ENCODE peak calls at places on chromosomes 6 and 20, in ten cellular contexts. G is tibial nerve, B is lung, J is HepG2, Q is neuronal stem cell, X is IMR-90, Z is astrocyte, V is HCT116, D is psoas muscle, F is neural progenitor cell. T is an unnamed sample.

GRCh38 chr6:169169941-169170582 is 83.6 kb downstream of the THBS2 start:
- DNase-seq in V (no peak), Z (no peak), B (no peak), Q (no peak), G (no peak), J (no peak), D (no peak), X (no peak), F (no peak), T (no peak)

GRCh38 chr20:48886189-48886588 is 35.3 kb upstream of the ARFGEF2 start:
- DNase-seq in D (no peak), Z (no peak), J (no peak), F (no peak), Q (no peak), X (no peak), B (no peak), G (no peak), V (no peak), T (no peak)

GRCh38 chr6:24273471-24273870 is 84.4 kb downstream of the DCDC2 start:
- DNase-seq in J (no peak), B (no peak), F (no peak), Q (no peak), Z (peak; percentile 21), G (no peak), D (no peak), V (no peak), X (peak; percentile 17), T (no peak)

GRCh38 chr6:163406320-163406719 is 8.2 kb upstream of the QKI start:
- DNase-seq in Z (no peak), Q (no peak), G (no peak), J (no peak), F (no peak), X (no peak), B (no peak), V (no peak), D (no peak), T (no peak)

GRCh38 chr20:32858189-32858588 is 534 bp upstream of the EFCAB8 start:
- DNase-seq in Q (no peak), V (no peak), J (no peak), D (no peak), B (no peak), F (no peak), X (no peak), Z (no peak), G (no peak), T (no peak)

GRCh38 chr6:33014841-33015634 is 5.6 kb upstream of the HLA-DOA start:
- DNase-seq in Q (peak; percentile 80), Z (peak; percentile 58), V (peak; percentile 78), F (peak; percentile 81), B (peak; percentile 69), J (peak; percentile 77), G (peak; percentile 71), D (no peak), X (peak; percentile 86), T (no peak)

GRCh38 chr6:18561006-18561750 is 174.0 kb downstream of the RNF144B start:
- DNase-seq in Q (no peak), B (no peak), G (peak; percentile 23), V (no peak), J (no peak), X (no peak), Z (no peak), F (no peak), D (no peak), T (no peak)

GRCh38 chr6:163170294-163170883 is 244.1 kb upstream of the QKI start:
- DNase-seq in J (no peak), F (no peak), G (no peak), Z (no peak), X (no peak), V (no peak), Q (no peak), B (peak; percentile 29), D (no peak), T (no peak)

GRCh38 chr20:32484221-32485125 is 100.7 kb downstream of the NOL4L start:
- DNase-seq in D (peak; percentile 42), V (no peak), X (no peak), Q (no peak), G (no peak), J (no peak), F (peak; percentile 67), Z (no peak), B (no peak), T (peak; percentile 80)

GRCh38 chr6:102619585-102619984 is 1226.1 kb downstream of the GRIK2 start:
- DNase-seq in J (peak; percentile 2), Q (no peak), B (no peak), F (peak; percentile 32), D (no peak), G (no peak), Z (no peak), X (peak; percentile 1), V (peak; percentile 1), T (no peak)

GRCh38 chr20:41887500-41887899 is 269.3 kb upstream of the CHD6 start:
- DNase-seq in Q (no peak), D (no peak), V (no peak), J (no peak), Z (no peak), G (no peak), F (no peak), B (no peak), X (no peak), T (no peak)

GRCh38 chr6:5626727-5627426 is 365.6 kb downstream of the FARS2 start:
- DNase-seq in F (no peak), Q (no peak), G (no peak), B (no peak), V (no peak), J (no peak), X (no peak), Z (no peak), D (no peak), T (no peak)

GRCh38 chr6:109187399-109188114 is 92.2 kb downstream of the CEP57L1 start:
- DNase-seq in J (peak; percentile 25), F (peak; percentile 66), X (peak; percentile 28), Z (peak; percentile 5), D (peak; percentile 26), Q (peak; percentile 35), B (peak; percentile 50), G (peak; percentile 60), V (peak; percentile 56), T (no peak)

GRCh38 chr6:35731414-35731735 is 5.5 kb upstream of the ARMC12 start:
- DNase-seq in X (peak; percentile 67), B (peak; percentile 97), V (no peak), Q (peak; percentile 94), J (peak; percentile 89), Z (peak; percentile 65), D (peak; percentile 99), F (peak; percentile 98), G (peak; percentile 100), T (peak; percentile 99)

GRCh38 chr20:6635034-6635736 is 132.3 kb upstream of the BMP2 start:
- DNase-seq in J (no peak), Z (peak; percentile 55), B (no peak), V (no peak), Q (no peak), X (no peak), F (no peak), G (no peak), D (no peak), T (no peak)

GRCh38 chr6:127266178-127266891 is at the start of gene RNF146:
- DNase-seq in Z (peak; percentile 74), V (peak; percentile 75), B (peak; percentile 76), Q (peak; percentile 85), F (peak; percentile 92), G (peak; percentile 75), D (peak; percentile 87), J (peak; percentile 81), X (peak; percentile 83), T (peak; percentile 88)
- H3K27me3 ChIP-seq in Z (no peaks in the 10 kb centered on the region), V (no peaks in the 10 kb centered on the region), B (no peaks in the 10 kb centered on the region), Q (no peaks in the 10 kb centered on the region), F (no peaks in the 10 kb centered on the region), G (no peaks in the 10 kb centered on the region), D (no peaks in the 10 kb centered on the region), J (no peaks in the 10 kb centered on the region), X (no peaks in the 10 kb centered on the region), T (no peaks in the 10 kb centered on the region)

DNA sequence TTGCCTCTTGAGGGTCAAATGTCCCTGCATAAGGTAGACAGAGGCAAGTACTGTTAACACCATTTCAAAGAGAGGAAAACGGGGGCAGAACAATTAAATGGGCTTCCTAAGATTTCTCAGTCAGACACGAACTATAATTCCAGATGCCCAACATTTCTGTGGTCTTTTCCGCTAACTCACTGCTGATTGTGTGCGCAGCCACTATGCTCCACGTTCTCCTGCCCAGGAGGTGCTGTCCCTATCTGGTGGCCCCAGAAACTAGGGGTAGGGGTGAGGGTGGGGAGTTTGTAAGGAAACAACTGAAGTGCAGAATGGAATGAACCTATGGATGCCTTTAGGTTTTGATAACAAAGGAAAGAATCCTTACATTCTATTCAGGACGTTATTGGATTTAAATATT is 86.1 kb upstream of the BACH2 start:
- DNase-seq in J (no peak), F (no peak), G (no peak), Q (no peak), B (no peak), X (no peak), D (no peak), V (no peak), Z (no peak), T (no peak)
- H3K27ac ChIP-seq in J (no peak overlapping the region), F (no peak overlapping the region), G (no peak overlapping the region), Q (no peak overlapping the region), B (no peak overlapping the region), X (no peak overlapping the region), D (no peak overlapping the region), V (no peak overlapping the region), Z (no peak overlapping the region), T (no peak overlapping the region)

GRCh38 chr20:38126146-38126912 is 38.7 kb downstream of the TGM2 start:
- DNase-seq in Q (no peak), F (no peak), Z (no peak), J (no peak), D (no peak), G (no peak), V (no peak), X (no peak), B (no peak), T (peak; percentile 72)
- H3K4me1 ChIP-seq in Q (peaks cover 13% of the 10 kb centered on the region), F (no peaks in the 10 kb centered on the region), Z (peaks cover 39% of the 10 kb centered on the region), J (peaks cover 66% of the 10 kb centered on the region), D (peaks cover 18% of the 10 kb centered on the region), G (peaks cover 32% of the 10 kb centered on the region), V (peaks cover 27% of the 10 kb centered on the region), X (peaks cover 32% of the 10 kb centered on the region), B (no peaks in the 10 kb centered on the region), T (peaks cover 10% of the 10 kb centered on the region)

GRCh38 chr20:63043348-63044203 is 36.8 kb upstream of the BHLHE23 start:
- DNase-seq in D (no peak), V (no peak), Z (no peak), X (no peak), Q (no peak), G (no peak), B (no peak), J (no peak), F (no peak), T (no peak)

GRCh38 chr20:63042448-63043071 is 35.8 kb upstream of the BHLHE23 start:
- DNase-seq in B (no peak), X (no peak), Q (no peak), G (no peak), J (no peak), V (no peak), D (no peak), F (no peak), Z (no peak), T (no peak)

GRCh38 chr20:63044204-63044600 is 37.4 kb upstream of the BHLHE23 start:
- DNase-seq in Q (no peak), J (no peak), X (no peak), G (no peak), B (no peak), D (no peak), F (no peak), Z (no peak), V (no peak), T (no peak)

GRCh38 chr20:63044605-63045004 is 37.8 kb upstream of the BHLHE23 start:
- DNase-seq in Z (no peak), G (no peak), B (no peak), F (no peak), Q (no peak), X (no peak), D (no peak), J (no peak), V (no peak), T (no peak)

GRCh38 chr20:63041776-63042175 is 35.0 kb upstream of the BHLHE23 start:
- DNase-seq in J (no peak), Z (no peak), Q (no peak), F (no peak), V (no peak), B (no peak), X (no peak), G (no peak), D (no peak), T (no peak)
- H3K27me3 ChIP-seq in J (peaks cover 89% of the 10 kb centered on the region), Z (peaks cover 30% of the 10 kb centered on the region), Q (no peaks in the 10 kb centered on the region), F (peaks cover 35% of the 10 kb centered on the region), V (peaks cover 31% of the 10 kb centered on the region), B (peaks cover 4% of the 10 kb centered on the region), X (peaks cover 35% of the 10 kb centered on the region), G (no peaks in the 10 kb centered on the region), D (peaks cover 12% of the 10 kb centered on the region), T (peaks cover 88% of the 10 kb centered on the region)

T was measured in suprapubic skin.